ENCODE peak calls at places on chromosomes 3 and 15, in six cellular contexts. M is AG09309; R is fibroblast of lung; W is activated CD8-positive, alpha-beta T cell treated with anti-CD3 and anti-CD28 coated beads for 36 hours; H is GM13976; U is astrocyte of the spinal cord. C is an unnamed sample.

GRCh38 chr3:14319654-14320182 is 82.7 kb upstream of the SLC6A6 start:
- DNase-seq in M (no peak), R (peak), W (peak), H (peak), U (peak), C (peak)

GRCh38 chr3:157301027-157301663 is 135.5 kb upstream of the PTX3 start:
- DNase-seq in M (no peak), R (no peak), W (no peak), H (no peak), U (no peak), C (no peak)

GRCh38 chr3:146100180-146100579 is 60.8 kb downstream of the PLOD2 start:
- DNase-seq in M (no peak), R (no peak), W (no peak), H (no peak), U (no peak), C (no peak)

GRCh38 chr3:100384735-100385134 is 16.2 kb downstream of the TOMM70 start:
- DNase-seq in M (no peak), R (peak), W (no peak), H (no peak), U (peak), C (no peak)

GRCh38 chr3:18424213-18424861 is 802 bp downstream of the SATB1 start:
- DNase-seq in M (no peak), R (no peak), W (peak), H (peak), U (no peak), C (no peak)

GRCh38 chr3:123421353-123422174 is 27.3 kb downstream of the ADCY5 start:
- DNase-seq in M (no peak), R (no peak), W (peak), H (no peak), U (no peak), C (no peak)

GRCh38 chr3:47163023-47163989 is 607 bp downstream of the SETD2 start:
- DNase-seq in M (no peak), R (peak), W (peak), H (peak), U (peak), C (no peak)

GRCh38 chr3:20696393-20697045 is 510.5 kb upstream of the SGO1 start:
- DNase-seq in M (no peak), R (no peak), W (no peak), H (no peak), U (no peak), C (no peak)

GRCh38 chr3:76131396-76132153 is 346.2 kb upstream of the ZNF717 start:
- DNase-seq in M (no peak), R (peak), W (no peak), H (no peak), U (peak), C (no peak)

GRCh38 chr3:354433-354832 is 157.9 kb downstream of the CHL1 start:
- DNase-seq in M (peak), R (peak), W (peak), H (peak), U (peak), C (no peak)

GRCh38 chr3:132964267-132964666 is 73.9 kb upstream of the TMEM108 start:
- DNase-seq in M (no peak), R (no peak), W (no peak), H (no peak), U (no peak), C (no peak)

GRCh38 chr15:59170295-59170881 is 36.3 kb upstream of the LDHAL6B start:
- DNase-seq in M (peak), R (no peak), W (no peak), H (no peak), U (peak), C (peak)

GRCh38 chr15:77542491-77543001 is 90.2 kb downstream of the LINGO1 start:
- DNase-seq in M (no peak), R (no peak), W (no peak), H (no peak), U (peak), C (no peak)

GRCh38 chr15:58951388-58952060 is 18.0 kb upstream of the SLTM start:
- DNase-seq in M (peak), R (peak), W (no peak), H (no peak), U (peak), C (peak)

GRCh38 chr15:36757189-36757814 is 177.9 kb downstream of the CDIN1 start:
- DNase-seq in M (no peak), R (peak), W (no peak), H (no peak), U (peak), C (no peak)

GRCh38 chr15:82298520-82298919 is 35.9 kb downstream of the SAXO2 start:
- DNase-seq in M (no peak), R (no peak), W (peak), H (no peak), U (no peak), C (no peak)

GRCh38 chr15:81859737-81860516 is 185.9 kb downstream of the MEX3B start:
- DNase-seq in M (no peak), R (no peak), W (no peak), H (no peak), U (no peak), C (no peak)

GRCh38 chr3:14891135-14892132 is 55.9 kb upstream of the NR2C2 start:
- DNase-seq in M (no peak), R (no peak), W (no peak), H (no peak), U (no peak), C (no peak)

GRCh38 chr3:188320757-188321156 is 166.8 kb downstream of the LPP start:
- DNase-seq in M (peak), R (no peak), W (no peak), H (no peak), U (peak), C (no peak)

GRCh38 chr3:167350245-167350862 is 29.7 kb downstream of the ZBBX start:
- DNase-seq in M (no peak), R (peak), W (no peak), H (no peak), U (peak), C (no peak)

GRCh38 chr3:99896482-99896881 is 78.8 kb downstream of the CMSS1 start:
- DNase-seq in M (no peak), R (peak), W (no peak), H (no peak), U (no peak), C (no peak)

GRCh38 chr15:38463893-38464292 is 10.0 kb downstream of the FAM98B start:
- DNase-seq in M (no peak), R (no peak), W (no peak), H (no peak), U (no peak), C (no peak)

GRCh38 chr3:185537369-185537970 is 14.9 kb downstream of the LIPH start:
- DNase-seq in M (peak), R (peak), W (peak), H (peak), U (peak), C (no peak)

GRCh38 chr3:131402391-131403039 is 20.9 kb downstream of the NUDT16 start:
- DNase-seq in M (peak), R (no peak), W (no peak), H (no peak), U (peak), C (no peak)

GRCh38 chr3:151460774-151461450 is at the start of gene IGSF10:
- DNase-seq in M (no peak), R (no peak), W (no peak), H (peak), U (no peak), C (no peak)

GRCh38 chr3:64291345-64291744 is 66.1 kb upstream of the PRICKLE2 start:
- DNase-seq in M (peak), R (peak), W (no peak), H (no peak), U (peak), C (peak)

GRCh38 chr3:4507010-4507596 is 14.0 kb downstream of the ITPR1 start:
- DNase-seq in M (no peak), R (peak), W (no peak), H (no peak), U (no peak), C (no peak)

GRCh38 chr3:141110322-141110721 is 59.2 kb downstream of the SPSB4 start:
- DNase-seq in M (no peak), R (no peak), W (no peak), H (no peak), U (no peak), C (no peak)

GRCh38 chr3:141384575-141384974 is 16.3 kb downstream of the ZBTB38 start:
- DNase-seq in M (no peak), R (no peak), W (no peak), H (no peak), U (no peak), C (no peak)

GRCh38 chr15:93037341-93038063 is 51.5 kb downstream of the RGMA start:
- DNase-seq in M (no peak), R (peak), W (no peak), H (peak), U (peak), C (no peak)

GRCh38 chr3:31466016-31466415 is 66.7 kb upstream of the STT3B start:
- DNase-seq in M (no peak), R (peak), W (no peak), H (no peak), U (peak), C (no peak)

GRCh38 chr3:37628711-37629301 is 232.9 kb upstream of the CTDSPL start:
- DNase-seq in M (no peak), R (peak), W (no peak), H (no peak), U (peak), C (peak)

GRCh38 chr15:48858401-48858800 is 19.5 kb upstream of the EID1 start:
- DNase-seq in M (peak), R (peak), W (no peak), H (no peak), U (peak), C (no peak)

GRCh38 chr3:107222927-107223326 is 154.3 kb upstream of the CCDC54 start:
- DNase-seq in M (peak), R (peak), W (no peak), H (no peak), U (no peak), C (peak)

GRCh38 chr15:92848852-92849598 is 51.1 kb upstream of the CHD2 start:
- DNase-seq in M (peak), R (peak), W (peak), H (peak), U (peak), C (peak)

GRCh38 chr3:27114684-27115083 is 254.5 kb downstream of the NEK10 start:
- DNase-seq in M (no peak), R (no peak), W (no peak), H (no peak), U (peak), C (no peak)

GRCh38 chr15:100651253-100651652 is 48.9 kb downstream of the ASB7 start:
- DNase-seq in M (no peak), R (peak), W (no peak), H (no peak), U (no peak), C (no peak)

DNA sequence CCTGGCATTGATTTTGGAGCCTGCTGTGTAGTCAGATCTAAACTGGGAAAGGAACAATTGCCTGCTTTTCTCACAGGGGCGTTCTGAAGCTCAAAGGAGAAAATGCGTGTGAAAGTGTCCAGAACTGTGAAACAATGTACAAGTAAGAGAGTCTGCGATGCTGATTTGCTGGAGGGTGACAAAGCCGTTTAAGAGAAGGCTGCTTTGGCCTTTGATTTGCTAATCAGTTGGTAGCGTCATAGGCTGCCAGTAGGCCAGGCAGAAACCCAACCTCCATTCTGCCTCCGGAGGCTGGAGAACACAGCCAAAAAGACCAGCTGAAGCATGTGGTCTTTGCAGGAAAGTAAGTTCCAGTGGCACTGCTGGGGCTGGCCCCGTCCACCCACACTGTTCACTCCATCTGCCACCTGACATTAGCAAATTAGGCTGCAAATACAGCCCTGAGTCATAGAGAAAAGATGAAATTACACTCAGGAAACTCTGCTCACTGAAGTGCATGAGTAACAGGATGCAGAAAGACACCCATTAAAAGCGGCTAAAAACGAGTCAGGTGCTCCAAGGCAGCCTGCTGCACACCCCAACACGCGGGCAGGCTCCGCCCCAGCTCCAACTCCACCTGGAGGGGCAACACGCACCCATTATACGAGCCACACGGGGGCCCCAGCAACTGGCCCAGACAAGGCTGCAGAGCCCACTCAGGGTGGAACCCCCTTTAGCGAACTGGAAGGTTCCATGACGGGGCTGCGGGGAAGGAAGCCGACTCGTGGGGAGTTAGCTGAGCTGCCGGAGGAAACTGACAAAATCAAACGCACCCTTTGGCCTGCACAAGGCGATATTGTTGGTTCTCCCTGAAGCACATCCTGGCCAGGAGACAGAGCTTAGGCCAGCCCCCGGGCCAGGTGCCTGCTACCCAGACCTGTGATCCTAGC is 31.6 kb downstream of the ZDHHC19 start:
- DNase-seq in M (peak), R (peak), W (peak), H (peak), U (peak), C (no peak)
- TF ChIP-seq CTCF in M (no peak), R (no peak), W (no peak), H (peak), U (no peak), C (no peak)

DNA sequence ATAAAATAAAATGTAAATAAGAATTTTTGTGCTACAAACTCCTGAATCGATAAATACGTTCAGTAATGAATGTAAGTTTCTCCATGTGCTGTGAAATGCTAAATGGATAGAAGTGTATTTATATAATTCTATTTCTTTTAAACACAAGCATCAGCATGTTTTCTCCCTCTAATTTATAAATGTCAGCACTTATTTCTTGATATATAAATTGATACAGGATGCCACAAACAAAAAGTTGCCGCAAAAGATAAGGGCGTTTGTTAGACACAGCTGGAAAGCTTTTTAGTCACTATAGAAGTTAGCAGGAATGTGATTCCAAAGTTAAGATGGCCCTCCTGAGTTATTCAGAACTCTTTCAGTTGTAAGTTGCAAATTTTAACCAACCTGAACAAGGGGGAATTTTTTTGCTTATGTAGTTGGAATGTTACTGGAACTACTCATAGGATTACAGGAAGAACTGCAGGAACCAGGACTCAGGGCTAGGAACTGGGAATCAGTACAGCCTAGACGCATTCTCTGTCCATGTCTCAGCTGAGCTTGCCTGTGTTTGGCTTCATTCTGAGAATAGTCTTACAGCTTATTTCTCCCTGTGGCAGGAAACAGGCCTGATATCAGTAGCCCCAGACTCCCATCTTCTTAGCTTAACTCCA is 166.3 kb downstream of the VGLL4 start:
- DNase-seq in M (peak), R (peak), W (no peak), H (no peak), U (peak), C (peak)
- TF ChIP-seq CTCF in M (no peak), R (no peak), W (no peak), H (no peak), U (no peak), C (no peak)

DNA sequence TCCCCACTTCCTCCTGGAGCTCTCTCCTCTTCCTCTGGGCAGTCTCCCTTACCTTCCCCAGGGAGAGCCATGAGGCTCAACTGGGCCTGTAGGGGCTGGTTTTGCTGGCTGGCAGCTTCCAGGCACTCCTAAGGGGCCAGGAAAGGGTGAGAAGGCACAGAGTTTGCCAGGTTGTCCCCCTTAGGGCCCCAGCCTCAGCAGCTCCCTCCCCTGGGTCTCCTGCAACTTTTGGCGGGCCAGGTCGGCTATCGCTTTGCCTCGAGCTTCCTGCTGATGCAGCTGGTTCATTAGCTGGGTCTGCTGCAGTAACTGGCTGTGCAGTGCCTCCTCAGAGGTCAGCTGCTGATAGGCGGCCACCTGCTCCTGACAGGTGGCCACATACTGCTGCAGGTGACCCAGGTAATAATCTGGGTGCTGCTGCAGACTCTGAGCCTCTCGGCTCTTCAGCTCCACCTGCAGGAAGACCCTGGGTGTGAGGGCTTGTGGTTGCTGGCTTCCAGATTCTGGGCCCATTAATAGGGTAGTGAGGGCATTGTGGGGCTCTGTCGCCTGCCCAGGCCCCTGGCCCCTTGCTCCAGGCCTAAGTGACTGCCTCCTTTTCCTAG is 29.7 kb upstream of the OR4F6 start:
- DNase-seq in M (no peak), R (no peak), W (peak), H (no peak), U (no peak), C (no peak)
- TF ChIP-seq CTCF in M (peak), R (no peak), W (peak), H (peak), U (no peak), C (no peak)

DNA sequence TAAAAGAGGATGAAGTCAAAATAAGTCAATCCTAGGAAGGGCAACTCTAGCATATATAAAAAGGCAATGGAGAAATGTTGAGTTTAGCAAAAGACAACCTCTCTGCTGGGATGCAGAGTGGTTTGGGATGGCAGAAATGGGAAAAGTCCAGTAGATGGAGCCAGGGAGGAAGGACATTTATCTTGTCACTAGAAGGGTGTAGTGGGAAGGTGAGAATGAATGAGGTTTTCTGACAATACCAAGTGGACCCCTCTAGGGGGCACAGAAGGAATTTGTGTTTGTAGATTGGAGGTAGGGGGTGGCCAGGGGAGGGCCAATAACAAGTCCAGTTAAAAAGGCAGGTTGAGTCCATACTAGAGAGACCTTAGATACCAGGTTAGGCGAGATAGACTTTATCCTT is 80.0 kb downstream of the THSD4 start:
- DNase-seq in M (no peak), R (no peak), W (no peak), H (no peak), U (no peak), C (no peak)
- TF ChIP-seq CTCF in M (peak), R (no peak), W (no peak), H (no peak), U (peak), C (peak)

GRCh38 chr15:67385971-67386370 is 131.4 kb downstream of the IQCH start:
- DNase-seq in M (no peak), R (peak), W (no peak), H (no peak), U (no peak), C (no peak)
- TF ChIP-seq CTCF in M (peak), R (no peak), W (no peak), H (no peak), U (peak), C (no peak)

GRCh38 chr3:119628816-119629445 is 31.2 kb downstream of the PLA1A start:
- DNase-seq in M (no peak), R (peak), W (no peak), H (no peak), U (peak), C (no peak)

GRCh38 chr3:119630562-119631329 is 29.6 kb downstream of the POPDC2 start:
- DNase-seq in M (peak), R (peak), W (no peak), H (no peak), U (peak), C (peak)

GRCh38 chr3:119628390-119628789 is 30.7 kb downstream of the PLA1A start:
- DNase-seq in M (no peak), R (no peak), W (peak), H (no peak), U (no peak), C (no peak)

GRCh38 chr3:119631529-119631928 is 28.9 kb downstream of the POPDC2 start:
- DNase-seq in M (no peak), R (no peak), W (no peak), H (no peak), U (no peak), C (no peak)

DNA sequence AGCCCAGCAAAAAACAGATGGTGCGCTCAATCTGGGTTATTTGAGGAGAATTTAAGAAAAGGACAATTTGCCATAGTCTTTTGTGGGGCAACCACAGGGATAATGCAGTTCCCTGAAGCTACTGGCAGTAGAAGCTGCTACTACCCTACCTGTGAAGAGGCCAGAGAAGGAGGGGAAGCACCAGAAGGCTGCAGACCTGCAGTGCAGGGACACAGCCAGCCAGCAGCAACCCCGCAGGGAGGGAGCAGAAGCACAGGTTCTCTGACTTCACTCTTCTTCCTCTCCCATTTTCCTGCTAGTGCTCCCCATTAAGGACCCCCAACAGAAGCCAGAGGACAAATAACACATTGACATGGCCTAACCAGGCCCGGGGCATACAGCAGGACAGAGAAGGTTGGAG is 30.3 kb downstream of the POPDC2 start:
- DNase-seq in M (no peak), R (no peak), W (no peak), H (no peak), U (no peak), C (no peak)
- TF ChIP-seq CTCF in M (no peak), R (no peak), W (no peak), H (no peak), U (no peak), C (no peak)

GRCh38 chr3:58272891-58273290 is 33.2 kb upstream of the RPP14 start:
- DNase-seq in M (no peak), R (peak), W (no peak), H (no peak), U (peak), C (no peak)
- TF ChIP-seq CTCF in M (no peak), R (no peak), W (no peak), H (no peak), U (no peak), C (no peak)